ENCODE peak calls at places on chromosomes 13 and 19, in four cellular contexts. S is WTC11, Y is HepG2, B is K562. L is an unnamed sample.

GRCh38 chr13:113357529-113357928 is 6.4 kb downstream of the GRTP1 start:
- DNase-seq in Y (no peak), S (no peak), B (no peak), L (no peak)

GRCh38 chr13:111201304-111201940 is 86.3 kb downstream of the ARHGEF7 start:
- DNase-seq in S (no peak), B (no peak), Y (no peak), L (no peak)

GRCh38 chr19:6239401-6239844 is 40.4 kb downstream of the MLLT1 start:
- DNase-seq in B (no peak), S (no peak), Y (no peak), L (no peak)

GRCh38 chr19:7264858-7265257 is 29.4 kb downstream of the INSR start:
- DNase-seq in S (no peak), B (no peak), Y (no peak), L (no peak)

GRCh38 chr19:28397311-28397710 is 815.6 kb downstream of the UQCRFS1 start:
- DNase-seq in S (no peak), B (no peak), Y (no peak), L (no peak)

GRCh38 chr19:6343462-6343861 is 10.1 kb upstream of the ACER1 start:
- DNase-seq in S (no peak), Y (no peak), B (peak), L (no peak)

GRCh38 chr19:58563823-58564222 is 5.4 kb upstream of the UBE2M start:
- DNase-seq in S (peak), Y (no peak), B (no peak), L (no peak)

GRCh38 chr13:45178349-45179142 is 22.3 kb downstream of the KCTD4 start:
- DNase-seq in B (peak), Y (peak), S (no peak), L (no peak)

GRCh38 chr13:94494021-94494420 is 14.5 kb upstream of the DCT start:
- DNase-seq in S (no peak), Y (no peak), B (no peak), L (no peak)

GRCh38 chr19:31350693-31351211 is 1.5 kb upstream of the TSHZ3 start:
- DNase-seq in S (peak), B (peak), Y (no peak), L (no peak)

GRCh38 chr19:32450217-32450616 is 44.6 kb downstream of the DPY19L3 start:
- DNase-seq in S (no peak), Y (no peak), B (no peak), L (no peak)

GRCh38 chr13:62305758-62306157 is 890.1 kb upstream of the PCDH20 start:
- DNase-seq in Y (no peak), S (no peak), B (no peak), L (peak)

GRCh38 chr19:44530777-44531176 is 1.3 kb upstream of the CEACAM20 start:
- DNase-seq in S (no peak), Y (no peak), B (no peak), L (no peak)

GRCh38 chr13:49629196-49629938 is 1.1 kb downstream of the ARL11 start:
- DNase-seq in B (no peak), S (no peak), Y (no peak), L (no peak)

GRCh38 chr19:610801-611505 is 21.3 kb downstream of the HCN2 start:
- DNase-seq in S (no peak), B (peak), Y (no peak), L (no peak)

GRCh38 chr19:27846944-27847343 is 1366.0 kb downstream of the UQCRFS1 start:
- DNase-seq in Y (peak), S (no peak), B (no peak), L (no peak)

GRCh38 chr19:53892981-53893325 is 11.0 kb downstream of the PRKCG start:
- DNase-seq in S (peak), Y (no peak), B (peak), L (no peak)

GRCh38 chr19:17103177-17103576 is 27.6 kb downstream of the MYO9B start:
- DNase-seq in Y (peak), S (peak), B (peak), L (no peak)

GRCh38 chr13:36345438-36346221 is 564 bp downstream of the SPART start:
- DNase-seq in Y (peak), S (peak), B (peak), L (no peak)

GRCh38 chr19:15296353-15296752 is 36.0 kb downstream of the BRD4 start:
- DNase-seq in B (no peak), Y (no peak), S (no peak), L (no peak)

DNA sequence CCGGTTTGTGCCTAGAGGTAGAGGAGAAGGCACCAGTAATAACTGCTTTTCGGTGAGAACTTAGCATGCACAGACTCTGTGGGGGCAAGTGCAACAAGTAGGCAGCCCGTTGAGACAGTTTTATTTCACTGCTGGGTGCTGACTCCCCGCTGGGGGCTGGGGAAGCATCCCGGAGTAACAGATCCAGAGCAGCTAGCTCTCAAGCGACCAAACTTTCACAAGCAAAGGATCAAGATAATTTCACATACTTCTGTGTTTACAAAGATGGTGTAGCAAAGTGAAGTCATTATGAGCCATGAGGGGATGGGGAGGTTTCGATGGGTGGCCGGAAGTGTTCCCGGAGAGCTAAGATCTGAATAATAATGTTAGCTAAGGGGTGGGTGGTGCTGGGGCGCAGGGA is 2.8 kb downstream of the NACC1 start:
- DNase-seq in B (no peak), S (no peak), Y (no peak), L (no peak)
- TF ChIP-seq ETV6 in B (no peak), S (no peak), Y (no peak), L (no peak)

GRCh38 chr13:25619897-25620296 is 248.1 kb downstream of the ATP8A2 start:
- DNase-seq in Y (no peak), B (no peak), S (no peak), L (no peak)
- TF ChIP-seq ETV6 in Y (no peak), B (no peak), S (no peak), L (no peak)

DNA sequence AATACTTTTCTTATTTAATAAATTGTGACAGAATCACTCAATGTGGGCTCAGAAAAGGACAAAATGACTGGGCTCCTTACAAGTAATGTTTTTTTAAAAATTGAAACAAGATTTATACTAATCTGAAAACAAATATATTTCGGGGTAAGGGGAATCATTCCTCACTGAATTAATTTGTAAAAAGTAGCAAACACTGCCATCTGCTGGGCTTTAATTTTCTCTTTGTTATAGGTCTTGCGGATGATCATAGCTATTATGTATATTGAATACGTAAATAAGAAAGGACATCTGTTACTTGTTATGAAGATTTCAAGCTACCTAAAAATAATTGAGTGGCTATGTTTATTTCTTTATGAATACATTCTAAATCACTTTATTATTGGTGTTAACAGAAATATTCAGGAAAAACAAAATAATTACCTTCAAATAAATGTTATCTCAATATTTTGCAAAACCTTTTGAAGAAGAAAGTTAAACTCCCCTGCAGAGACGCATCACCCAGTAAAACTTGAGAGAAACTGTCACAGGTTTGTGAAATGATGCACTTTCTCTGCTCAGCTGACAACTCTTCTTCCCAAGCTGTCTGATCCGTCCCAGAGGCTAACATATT is 17.8 kb upstream of the ENOX1 start:
- DNase-seq in B (peak), S (no peak), Y (peak), L (peak)
- TF ChIP-seq ETV6 in B (no peak), S (no peak), Y (no peak), L (no peak)

GRCh38 chr13:52599853-52600603 is 42.2 kb upstream of the HNRNPA1L2 start:
- DNase-seq in Y (no peak), B (no peak), S (peak), L (no peak)
- TF ChIP-seq ETV6 in Y (no peak), B (no peak), S (peak), L (no peak)

GRCh38 chr19:48246101-48246500 is 9.6 kb downstream of the CARD8 start:
- DNase-seq in Y (no peak), S (no peak), B (no peak), L (no peak)

GRCh38 chr19:48248081-48248833 is 7.5 kb downstream of the CARD8 start:
- DNase-seq in S (no peak), Y (no peak), B (no peak), L (no peak)

GRCh38 chr19:48247212-48247611 is 8.5 kb downstream of the CARD8 start:
- DNase-seq in B (no peak), S (no peak), Y (no peak), L (no peak)

GRCh38 chr19:48239582-48240141 is 16.1 kb downstream of the CARD8 start:
- DNase-seq in Y (no peak), S (no peak), B (peak), L (no peak)

GRCh38 chr19:48244289-48244688 is 11.4 kb downstream of the CARD8 start:
- DNase-seq in Y (no peak), S (no peak), B (no peak), L (no peak)
- TF ChIP-seq ETV6 in Y (no peak), S (no peak), B (no peak), L (peak)

GRCh38 chr19:3670796-3671679 is 29.2 kb downstream of the PIP5K1C start:
- DNase-seq in Y (no peak), S (no peak), B (peak), L (no peak)
- TF ChIP-seq ETV6 in Y (no peak), S (no peak), B (no peak), L (no peak)

L was measured in GM12878.